ENCODE peak calls at places on chromosomes 5 and 9, in seven cellular contexts. D is mesendoderm, U is neuronal stem cell, J is IMR-90, H is mesenchymal stem cell, N is trophoblast cell, P is H1. F is an unnamed sample.

GRCh38 chr9:21565137-21565536 is 83.0 kb upstream of the IFNE start:
- DNase-seq in D (no peak), U (no peak), J (no peak), H (no peak), N (no peak), P (no peak), F (no peak)

GRCh38 chr9:85897853-85898252 is 43.1 kb upstream of the NAA35 start:
- DNase-seq in D (no peak), U (no peak), J (no peak), H (no peak), N (no peak), P (no peak), F (no peak)

GRCh38 chr5:137880313-137880712 is 8.9 kb upstream of the PKD2L2 start:
- DNase-seq in D (no peak), U (no peak), J (no peak), H (no peak), N (no peak), P (no peak), F (no peak)

GRCh38 chr5:159749146-159749545 is 167.1 kb upstream of the ADRA1B start:
- DNase-seq in D (no peak), U (no peak), J (peak), H (no peak), N (no peak), P (no peak), F (no peak)

GRCh38 chr5:73901045-73901444 is 275.0 kb downstream of the ARHGEF28 start:
- DNase-seq in D (peak), U (no peak), J (peak), H (peak), N (peak), P (no peak), F (no peak)

GRCh38 chr9:136784997-136785361 is 6.2 kb upstream of the TMEM141 start:
- DNase-seq in D (no peak), U (no peak), J (no peak), H (peak), N (no peak), P (no peak), F (no peak)

GRCh38 chr5:41629897-41630296 is 119.5 kb upstream of the PLCXD3 start:
- DNase-seq in D (no peak), U (no peak), J (no peak), H (no peak), N (no peak), P (no peak), F (no peak)

GRCh38 chr5:42570946-42571625 is 147.8 kb downstream of the GHR start:
- DNase-seq in D (no peak), U (no peak), J (peak), H (peak), N (no peak), P (no peak), F (no peak)

GRCh38 chr9:78694950-78695349 is 398.0 kb downstream of the PSAT1 start:
- DNase-seq in D (no peak), U (no peak), J (no peak), H (no peak), N (no peak), P (no peak), F (no peak)

GRCh38 chr9:134251296-134251695 is 75.0 kb upstream of the RXRA start:
- DNase-seq in D (no peak), U (no peak), J (no peak), H (no peak), N (no peak), P (no peak), F (no peak)

GRCh38 chr5:176806137-176806536 is 4.2 kb upstream of the UNC5A start:
- DNase-seq in D (no peak), U (no peak), J (peak), H (peak), N (peak), P (no peak), F (no peak)

GRCh38 chr5:79636981-79637733 is 24.9 kb downstream of the TENT2 start:
- DNase-seq in D (no peak), U (no peak), J (no peak), H (peak), N (no peak), P (no peak), F (no peak)

GRCh38 chr5:102853680-102854079 is 98.6 kb downstream of the PAM start:
- DNase-seq in D (no peak), U (no peak), J (no peak), H (no peak), N (no peak), P (no peak), F (no peak)

GRCh38 chr9:77589046-77589795 is 58.9 kb downstream of the GNA14 start:
- DNase-seq in D (peak), U (no peak), J (no peak), H (no peak), N (peak), P (no peak), F (no peak)

GRCh38 chr9:75866273-75866871 is 24.1 kb upstream of the PCSK5 start:
- DNase-seq in D (peak), U (peak), J (peak), H (peak), N (peak), P (no peak), F (no peak)

GRCh38 chr9:73810585-73811215 is 659.0 kb downstream of the ANXA1 start:
- DNase-seq in D (no peak), U (no peak), J (no peak), H (no peak), N (no peak), P (no peak), F (no peak)

GRCh38 chr9:95874989-95875304 is 544 bp upstream of the ERCC6L2 start:
- DNase-seq in D (no peak), U (peak), J (no peak), H (no peak), N (peak), P (no peak), F (peak)

GRCh38 chr9:77707696-77708095 is 59.6 kb upstream of the GNA14 start:
- DNase-seq in D (peak), U (no peak), J (peak), H (peak), N (peak), P (no peak), F (no peak)

GRCh38 chr9:33445389-33445881 is 2.0 kb downstream of the AQP3 start:
- DNase-seq in D (no peak), U (no peak), J (no peak), H (no peak), N (no peak), P (no peak), F (no peak)

GRCh38 chr5:125487231-125487630 is 740.8 kb upstream of the ZNF608 start:
- DNase-seq in D (no peak), U (no peak), J (peak), H (peak), N (no peak), P (no peak), F (no peak)

GRCh38 chr5:81007637-81008027 is 47.5 kb downstream of the RASGRF2 start:
- DNase-seq in D (no peak), U (no peak), J (no peak), H (no peak), N (no peak), P (no peak), F (no peak)

GRCh38 chr9:33329117-33329563 is 38.8 kb downstream of the NFX1 start:
- DNase-seq in D (no peak), U (no peak), J (peak), H (peak), N (peak), P (no peak), F (no peak)

GRCh38 chr9:37792122-37792521 is 7.3 kb upstream of the EXOSC3 start:
- DNase-seq in D (no peak), U (no peak), J (no peak), H (no peak), N (no peak), P (no peak), F (no peak)

GRCh38 chr5:102719886-102720285 is 35.2 kb upstream of the PAM start:
- DNase-seq in D (no peak), U (no peak), J (no peak), H (no peak), N (no peak), P (no peak), F (no peak)

GRCh38 chr5:439181-439580 is 3.8 kb upstream of the EXOC3 start:
- DNase-seq in D (no peak), U (no peak), J (no peak), H (no peak), N (no peak), P (no peak), F (peak)

GRCh38 chr5:160923927-160924705 is 72.1 kb upstream of the ATP10B start:
- DNase-seq in D (peak), U (no peak), J (no peak), H (no peak), N (peak), P (no peak), F (peak)

GRCh38 chr9:72356019-72356653 is 8.9 kb downstream of the ZFAND5 start:
- DNase-seq in D (no peak), U (no peak), J (no peak), H (peak), N (no peak), P (no peak), F (no peak)

GRCh38 chr9:23587903-23588302 is 238.1 kb downstream of the ELAVL2 start:
- DNase-seq in D (peak), U (no peak), J (no peak), H (no peak), N (no peak), P (peak), F (peak)

GRCh38 chr5:170986598-170986997 is 124.8 kb downstream of the RANBP17 start:
- DNase-seq in D (peak), U (no peak), J (peak), H (peak), N (no peak), P (no peak), F (no peak)

GRCh38 chr9:70567511-70567910 is 153.1 kb upstream of the KLF9 start:
- DNase-seq in D (no peak), U (no peak), J (no peak), H (no peak), N (no peak), P (no peak), F (no peak)

GRCh38 chr9:88574993-88575392 is 40.0 kb downstream of the NXNL2 start:
- DNase-seq in D (no peak), U (no peak), J (peak), H (peak), N (peak), P (no peak), F (no peak)

GRCh38 chr5:179608131-179608581 is 15.3 kb downstream of the HNRNPH1 start:
- DNase-seq in D (peak), U (no peak), J (no peak), H (no peak), N (peak), P (no peak), F (no peak)

GRCh38 chr9:136645903-136646754 is 16.6 kb upstream of the EGFL7 start:
- DNase-seq in D (no peak), U (no peak), J (no peak), H (no peak), N (peak), P (no peak), F (no peak)

GRCh38 chr9:129722913-129723312 is 29.9 kb downstream of the PTGES start:
- DNase-seq in D (no peak), U (no peak), J (no peak), H (no peak), N (no peak), P (no peak), F (no peak)

GRCh38 chr9:106961623-106962022 is 98.7 kb downstream of the ZNF462 start:
- DNase-seq in D (no peak), U (no peak), J (peak), H (no peak), N (no peak), P (no peak), F (no peak)

GRCh38 chr5:147417133-147417813 is 92.6 kb downstream of the DPYSL3 start:
- DNase-seq in D (no peak), U (no peak), J (peak), H (peak), N (no peak), P (no peak), F (no peak)

GRCh38 chr9:78399153-78399552 is 102.2 kb downstream of the PSAT1 start:
- DNase-seq in D (no peak), U (no peak), J (no peak), H (no peak), N (no peak), P (no peak), F (no peak)

GRCh38 chr9:5418481-5418880 is 19.2 kb downstream of the PLGRKT start:
- DNase-seq in D (no peak), U (no peak), J (no peak), H (no peak), N (no peak), P (no peak), F (no peak)

GRCh38 chr5:57537831-57538230 is 55.2 kb upstream of the ACTBL2 start:
- DNase-seq in D (no peak), U (no peak), J (no peak), H (no peak), N (no peak), P (no peak), F (no peak)

GRCh38 chr9:34253460-34253837 is 74.6 kb downstream of the UBAP1 start:
- DNase-seq in D (no peak), U (no peak), J (peak), H (no peak), N (no peak), P (no peak), F (no peak)

GRCh38 chr5:114416254-114416653 is 54.4 kb downstream of the KCNN2 start:
- DNase-seq in D (no peak), U (no peak), J (no peak), H (no peak), N (no peak), P (no peak), F (no peak)
- H2BK120ac ChIP-seq in D (no peak), U (no peak), J (no peak), H (no peak), N (no peak), P (no peak), F (no peak)

GRCh38 chr5:132219289-132219970 is 8.2 kb downstream of the P4HA2 start:
- DNase-seq in D (no peak), U (no peak), J (no peak), H (no peak), N (no peak), P (no peak), F (no peak)

GRCh38 chr5:132220476-132220875 is 7.2 kb downstream of the P4HA2 start:
- DNase-seq in D (no peak), U (no peak), J (peak), H (no peak), N (peak), P (no peak), F (no peak)

GRCh38 chr5:132221781-132222648 is 5.6 kb downstream of the P4HA2 start:
- DNase-seq in D (no peak), U (no peak), J (peak), H (no peak), N (no peak), P (no peak), F (no peak)

GRCh38 chr5:132218321-132218720 is 9.3 kb downstream of the P4HA2 start:
- DNase-seq in D (no peak), U (no peak), J (no peak), H (no peak), N (no peak), P (no peak), F (no peak)

GRCh38 chr5:132219981-132220380 is 7.7 kb downstream of the P4HA2 start:
- DNase-seq in D (no peak), U (no peak), J (no peak), H (no peak), N (peak), P (no peak), F (no peak)
- H3K18ac ChIP-seq in D (no peak), U (no peak), J (no peak), H (no peak), N (no peak), P (no peak), F (no peak)

GRCh38 chr5:172280937-172281336 is 2.6 kb downstream of the UBTD2 start:
- DNase-seq in D (no peak), U (no peak), J (peak), H (peak), N (no peak), P (no peak), F (no peak)
- H2BK120ac ChIP-seq in D (no peak), U (no peak), J (no peak), H (no peak), N (no peak), P (no peak), F (no peak)

GRCh38 chr9:124010303-124010664 is 1.3 kb upstream of the LHX2 start:
- DNase-seq in D (no peak), U (no peak), J (no peak), H (no peak), N (no peak), P (no peak), F (no peak)
- H3K18ac ChIP-seq in D (no peak), U (peak), J (no peak), H (no peak), N (no peak), P (no peak), F (no peak)

DNA sequence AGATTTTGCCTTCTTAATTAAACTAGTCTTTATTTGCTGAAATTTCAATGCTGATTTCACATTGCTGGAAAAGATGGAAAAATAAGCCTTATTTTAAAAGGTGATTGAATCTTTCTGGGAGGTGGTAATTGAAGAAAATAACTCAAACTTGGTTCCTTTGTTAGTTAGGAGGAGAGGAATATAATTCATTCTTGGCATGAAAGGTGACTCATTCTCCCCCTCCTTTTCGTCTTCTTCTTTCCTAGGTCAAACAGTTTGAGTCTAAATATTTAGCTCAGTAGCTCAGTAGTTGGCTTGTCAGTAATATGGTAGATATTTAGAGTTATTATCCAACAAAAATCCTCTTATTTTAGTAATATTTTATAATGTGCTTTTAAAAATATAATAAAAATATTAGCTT is 353.9 kb upstream of the MEF2C start:
- DNase-seq in D (no peak), U (no peak), J (peak), H (peak), N (no peak), P (no peak), F (no peak)
- H2BK120ac ChIP-seq in D (no peak), U (no peak), J (no peak), H (no peak), N (no peak), P (no peak), F (no peak)

DNA sequence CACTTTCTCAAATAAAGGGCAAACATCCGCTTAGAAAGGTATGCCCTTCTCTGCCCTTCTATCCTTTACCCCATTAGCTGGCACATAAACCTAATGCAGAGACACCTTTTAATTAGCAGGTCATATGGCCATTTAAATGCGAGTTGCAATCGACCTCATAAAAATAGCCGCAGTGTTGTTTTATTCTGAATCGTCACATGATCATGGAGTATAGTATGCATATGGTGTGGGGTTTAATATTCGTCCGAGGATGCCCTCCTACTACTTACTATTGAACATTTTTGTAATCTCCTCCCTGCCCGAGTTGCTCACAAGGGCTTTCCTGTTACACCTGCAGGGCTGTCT is 72.0 kb downstream of the PIK3R1 start:
- DNase-seq in D (no peak), U (no peak), J (no peak), H (no peak), N (no peak), P (no peak), F (no peak)
- H3K18ac ChIP-seq in D (peak), U (no peak), J (no peak), H (peak), N (no peak), P (no peak), F (no peak)

GRCh38 chr5:55063899-55064298 is 38.5 kb upstream of the GZMA start:
- DNase-seq in D (no peak), U (no peak), J (peak), H (no peak), N (no peak), P (no peak), F (no peak)

GRCh38 chr5:55062039-55062779 is 38.2 kb downstream of the GZMK start:
- DNase-seq in D (no peak), U (no peak), J (no peak), H (no peak), N (no peak), P (no peak), F (no peak)

GRCh38 chr5:55066278-55066677 is 36.2 kb upstream of the GZMA start:
- DNase-seq in D (no peak), U (no peak), J (no peak), H (no peak), N (no peak), P (no peak), F (no peak)

GRCh38 chr5:55064523-55064922 is 37.9 kb upstream of the GZMA start:
- DNase-seq in D (no peak), U (no peak), J (no peak), H (no peak), N (no peak), P (no peak), F (no peak)

DNA sequence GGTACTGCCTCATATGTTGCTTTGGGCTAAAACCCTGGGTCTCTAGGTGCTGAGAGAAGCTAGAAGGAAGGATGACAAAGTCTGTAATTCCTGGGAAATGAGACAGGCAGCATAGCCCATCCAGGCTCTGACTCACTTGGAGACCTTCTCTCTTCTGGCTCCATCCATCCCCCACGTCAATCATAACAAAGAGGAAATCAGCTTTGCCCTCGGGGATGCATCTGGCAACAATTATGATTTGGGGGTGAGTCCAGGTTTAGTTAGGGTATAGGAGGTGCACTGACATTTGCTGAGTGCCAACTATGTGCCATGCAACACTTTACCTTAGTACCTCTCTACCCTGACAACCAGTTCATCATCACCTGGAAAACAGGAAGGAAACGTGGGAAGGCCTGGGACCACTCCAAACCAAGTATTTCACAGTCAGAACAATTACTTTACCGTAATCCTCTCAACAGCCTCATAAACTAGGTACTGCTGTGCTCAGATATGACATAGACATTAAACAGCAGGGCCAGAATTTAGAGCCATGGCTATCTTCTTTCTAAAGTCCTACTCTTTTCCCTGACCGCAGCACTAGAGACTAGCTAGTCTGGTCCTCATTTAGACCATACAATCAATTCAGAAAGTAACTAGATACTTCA is 39.1 kb upstream of the GZMA start:
- DNase-seq in D (no peak), U (no peak), J (peak), H (no peak), N (peak), P (no peak), F (no peak)
- H2BK120ac ChIP-seq in D (no peak), U (no peak), J (peak), H (no peak), N (no peak), P (no peak), F (no peak)

DNA sequence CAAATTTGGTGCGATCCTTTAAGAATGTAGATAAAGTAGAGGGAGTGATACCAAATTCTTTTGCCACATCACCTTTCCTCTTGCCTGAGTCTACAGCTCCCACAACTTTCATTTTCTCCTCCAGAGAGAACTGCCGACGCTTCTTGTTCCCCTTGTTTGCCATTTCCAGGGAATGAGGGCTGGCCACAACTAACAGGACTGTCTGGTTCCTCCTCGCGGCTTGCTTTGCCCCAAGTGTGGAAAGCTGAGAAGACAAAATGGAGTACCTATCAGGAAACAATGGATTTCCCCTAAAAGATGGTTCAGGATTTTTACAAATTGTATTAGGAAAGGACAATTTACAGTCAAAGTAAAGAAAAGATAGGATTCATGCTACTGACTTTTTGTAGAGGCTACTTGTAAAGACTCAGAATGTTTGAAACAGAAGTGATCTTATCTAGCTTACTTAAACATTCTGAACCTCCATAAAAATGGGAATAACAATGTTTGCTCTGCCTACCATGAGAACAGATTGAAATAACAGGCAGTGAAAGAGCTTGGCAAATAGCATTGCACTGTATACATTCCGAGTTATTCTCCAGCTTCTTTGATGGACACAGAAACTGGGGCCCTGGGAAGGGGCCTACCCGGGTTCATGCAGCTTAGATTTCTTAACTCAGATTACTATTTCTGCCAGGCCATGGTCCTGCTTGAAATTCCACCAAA is 4.1 kb downstream of the TIGD6 start:
- DNase-seq in D (no peak), U (no peak), J (no peak), H (no peak), N (peak), P (no peak), F (no peak)
- H3K18ac ChIP-seq in D (no peak), U (no peak), J (no peak), H (no peak), N (no peak), P (no peak), F (no peak)